ENCODE peak calls at places on chromosomes 13 and 19, in four cellular contexts. X is ovary, J is left ventricle myocardium inferior, F is stomach. M is an unnamed sample. For H3K9me3 and H3K4me1, the result is how much of the 10 kb centered on the place peaks cover.

GRCh38 chr19:9295411-9295849 is 14.2 kb downstream of the ZNF699 start:
- DNase-seq in J (no peak), F (no peak), X (no peak), M (no peak)

GRCh38 chr13:64397699-64398098 is 2832.4 kb downstream of the PCDH9 start:
- DNase-seq in F (no peak), J (no peak), X (no peak), M (no peak)

GRCh38 chr13:39540929-39541605 is 61.9 kb downstream of the LHFPL6 start:
- DNase-seq in X (no peak), F (no peak), J (no peak), M (no peak)

GRCh38 chr13:78660130-78660857 is 1.3 kb upstream of the OBI1 start:
- DNase-seq in J (no peak), F (no peak), X (no peak), M (peak)

GRCh38 chr19:45152504-45153338 is 8.1 kb downstream of the NKPD1 start:
- DNase-seq in J (peak), X (peak), F (peak), M (peak)

GRCh38 chr13:28872427-28873176 is 52.5 kb downstream of the MTUS2 start:
- DNase-seq in F (no peak), X (no peak), J (no peak), M (no peak)

GRCh38 chr19:14081797-14082674 is 3.5 kb downstream of the C19orf67 start:
- DNase-seq in X (no peak), J (peak), F (peak), M (peak)

GRCh38 chr13:38394777-38395504 is 45.3 kb downstream of the UFM1 start:
- DNase-seq in F (no peak), J (no peak), X (no peak), M (no peak)

GRCh38 chr19:48717059-48717395 is 2.5 kb downstream of the MAMSTR start:
- DNase-seq in J (no peak), F (no peak), X (no peak), M (peak)

GRCh38 chr13:42041684-42042035 is 6.8 kb upstream of the DGKH start:
- DNase-seq in X (peak), J (peak), F (peak), M (peak)
- TF ChIP-seq CTCF in X (peak), J (peak), F (no peak), M (peak)

DNA sequence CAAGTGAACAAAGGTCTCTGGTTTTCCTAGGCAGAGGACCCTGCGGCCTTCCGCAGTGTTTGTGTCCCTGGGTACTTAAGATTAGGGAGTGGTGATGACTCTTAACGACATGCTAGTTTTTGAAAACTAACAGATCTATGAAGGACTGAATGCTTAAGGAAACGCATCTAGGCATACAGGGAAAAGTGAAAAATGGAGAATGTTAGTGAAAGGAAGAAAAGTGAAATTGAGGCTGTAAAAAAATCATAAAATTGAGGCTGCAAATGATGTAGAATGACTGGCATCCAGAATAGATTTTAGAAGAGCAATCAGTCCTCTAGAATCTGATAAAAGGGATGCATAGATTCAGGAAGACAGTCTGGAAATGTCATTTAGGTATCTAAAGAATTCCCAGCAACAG is 3.5 kb downstream of the ZNF260 start:
- DNase-seq in F (no peak), X (no peak), J (no peak), M (no peak)
- H3K9me3 ChIP-seq in F (half or more), X (under half), J (half or more), M (half or more)

DNA sequence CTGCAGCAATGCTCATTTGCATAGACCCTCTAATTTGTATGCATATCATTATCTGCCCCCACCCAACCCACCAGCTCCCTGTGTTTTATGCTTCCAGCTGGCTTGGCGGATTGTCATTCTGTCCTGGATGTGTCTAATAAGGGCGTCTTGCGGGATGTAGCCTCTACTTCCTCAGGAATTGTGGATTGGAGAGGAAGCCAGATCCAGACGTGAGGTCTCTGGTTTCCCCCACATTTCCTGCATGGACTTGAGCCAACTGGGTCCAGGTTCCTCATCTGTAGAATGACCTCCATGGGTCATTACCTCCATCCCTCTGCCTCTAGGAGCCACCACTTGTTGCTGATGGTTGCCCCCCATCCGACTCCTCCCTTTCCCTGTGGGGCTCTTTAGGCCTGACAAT is 7.3 kb downstream of the TNFSF14 start:
- DNase-seq in X (no peak), J (no peak), F (no peak), M (no peak)
- H3K4me1 ChIP-seq in X (under half), J (under half), F (under half), M (under half)

GRCh38 chr13:33999830-34000605 is 182.1 kb downstream of the RFC3 start:
- DNase-seq in F (no peak), J (no peak), X (no peak), M (no peak)

GRCh38 chr13:34002141-34002540 is 184.2 kb downstream of the RFC3 start:
- DNase-seq in J (no peak), F (no peak), X (no peak), M (no peak)

GRCh38 chr13:34001357-34001756 is 183.4 kb downstream of the RFC3 start:
- DNase-seq in X (no peak), J (no peak), F (no peak), M (no peak)

GRCh38 chr13:34003712-34004111 is 185.8 kb downstream of the RFC3 start:
- DNase-seq in J (no peak), X (no peak), F (no peak), M (no peak)

GRCh38 chr13:34000955-34001354 is 183.0 kb downstream of the RFC3 start:
- DNase-seq in X (no peak), F (no peak), J (no peak), M (no peak)
- TF ChIP-seq CTCF in X (no peak), F (no peak), J (no peak), M (no peak)

DNA sequence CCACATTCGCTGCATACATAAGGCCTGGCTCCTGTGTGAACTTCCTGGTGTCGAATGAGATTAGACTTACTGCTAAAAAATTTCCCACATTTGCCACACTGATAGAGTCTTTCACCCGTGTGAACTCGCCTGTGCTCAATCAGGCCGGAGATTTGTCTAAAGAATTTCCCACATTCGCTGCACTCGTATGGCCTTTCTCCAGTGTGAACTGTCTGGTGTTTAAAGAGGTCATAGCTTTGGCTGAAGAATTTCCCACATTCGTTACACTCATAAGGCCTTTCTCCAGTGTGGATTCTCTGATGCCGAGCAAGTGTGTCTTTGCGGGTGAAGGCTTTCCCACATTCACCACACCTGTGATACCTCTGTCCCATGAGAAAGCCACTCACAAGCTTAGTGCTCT is 6.5 kb downstream of the ZNF671 start:
- DNase-seq in J (no peak), X (no peak), F (no peak), M (no peak)
- H3K9me3 ChIP-seq in J (half or more), X (under half), F (half or more), M (half or more)

DNA sequence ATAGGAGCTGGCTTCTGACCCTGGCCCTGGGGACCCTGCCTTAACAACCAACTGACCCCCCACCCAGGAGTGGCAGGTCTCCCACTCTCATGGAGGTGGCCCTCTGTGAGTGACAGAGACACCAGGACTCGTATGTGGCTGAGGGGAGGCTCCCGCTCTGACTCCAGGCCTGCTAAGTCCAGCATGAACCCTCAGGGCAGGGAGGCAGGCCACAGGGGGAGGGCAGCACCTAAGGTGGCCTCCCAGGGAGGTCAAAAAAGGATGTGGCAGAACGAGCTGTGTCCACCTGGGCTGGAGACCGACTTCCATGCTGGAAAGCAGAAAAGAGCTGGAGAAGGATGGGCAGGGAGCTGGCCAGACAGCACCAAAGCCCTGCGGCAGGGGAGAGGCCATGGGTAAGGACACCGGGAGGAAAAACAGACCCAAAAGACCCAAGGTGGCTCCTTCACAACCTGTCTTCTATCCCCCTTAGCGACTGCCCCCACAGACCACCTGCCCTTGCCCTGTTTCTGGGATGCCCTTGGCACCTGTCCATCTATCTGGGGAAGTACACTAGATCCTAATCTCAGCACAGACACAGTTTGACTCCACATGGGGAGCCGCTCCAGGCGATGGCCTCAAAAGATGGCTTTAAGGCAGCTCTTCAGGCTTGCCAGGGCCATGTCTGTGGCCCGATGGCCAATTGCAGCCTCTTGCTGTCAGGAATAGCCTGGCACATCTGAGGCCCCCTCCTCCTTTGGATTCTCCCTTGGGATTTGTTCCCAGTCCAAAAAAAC is 10.5 kb upstream of the SLC35E1 start:
- DNase-seq in F (no peak), J (no peak), X (no peak), M (no peak)
- H3K4me1 ChIP-seq in F (half or more), J (half or more), X (under half), M (half or more)

DNA sequence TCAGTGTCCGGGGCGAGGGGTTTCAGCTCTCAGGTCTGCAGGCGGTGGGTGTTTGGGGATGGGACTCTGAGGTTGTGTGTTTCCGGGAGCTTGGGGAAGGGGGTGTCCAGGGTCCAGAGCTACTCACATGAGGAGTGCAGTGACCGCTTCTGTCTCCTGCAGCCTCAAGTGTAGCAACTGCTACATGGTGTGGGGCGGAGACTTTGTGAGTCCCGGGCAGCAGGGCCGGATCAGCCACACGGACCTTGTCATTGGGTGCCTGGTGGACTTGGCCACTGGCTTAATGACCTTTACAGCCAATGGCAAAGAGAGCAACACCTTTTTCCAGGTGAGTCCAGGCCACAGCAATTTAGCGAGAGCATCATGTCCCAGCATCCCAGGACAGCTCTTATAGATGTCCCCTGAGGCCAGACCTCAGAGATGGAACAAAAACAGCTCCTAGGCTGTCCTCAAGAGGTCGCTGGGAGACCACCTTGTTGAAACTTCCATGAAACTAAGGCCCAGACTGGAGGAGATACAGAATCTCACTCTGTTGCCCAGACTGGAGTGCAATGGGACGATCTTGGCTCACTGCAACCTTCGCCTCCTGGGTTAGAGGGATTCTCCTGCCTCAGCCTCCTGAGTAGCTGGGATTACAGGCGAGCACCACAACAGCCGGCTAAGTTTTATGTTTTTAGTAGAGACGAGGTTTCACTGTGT is 44.9 kb downstream of the RYR1 start:
- DNase-seq in X (no peak), J (no peak), F (no peak), M (no peak)
- TF ChIP-seq CTCF in X (no peak), J (no peak), F (no peak), M (no peak)

DNA sequence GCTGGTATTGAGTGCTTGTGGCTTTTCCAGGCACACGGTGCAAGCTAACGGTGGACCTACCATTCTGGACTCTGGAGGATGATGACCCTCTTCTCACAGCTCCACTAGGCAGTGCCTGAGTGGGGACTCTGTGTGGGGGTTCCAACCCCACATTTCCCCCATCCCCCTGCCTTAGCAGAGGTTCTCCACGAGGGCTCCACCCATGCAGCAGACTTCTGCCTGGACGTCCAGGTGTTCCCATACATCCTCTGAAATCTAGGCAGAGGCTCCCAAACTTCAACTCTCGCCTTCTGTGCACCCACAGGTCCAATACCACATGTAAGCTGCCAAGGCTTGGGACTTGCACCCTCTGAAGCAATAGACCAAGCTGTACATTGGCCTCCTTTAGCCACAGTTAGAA is 25.3 kb upstream of the ZSCAN18 start:
- DNase-seq in X (no peak), J (no peak), F (no peak), M (no peak)
- H3K9me3 ChIP-seq in X (under half), J (half or more), F (half or more), M (half or more)

DNA sequence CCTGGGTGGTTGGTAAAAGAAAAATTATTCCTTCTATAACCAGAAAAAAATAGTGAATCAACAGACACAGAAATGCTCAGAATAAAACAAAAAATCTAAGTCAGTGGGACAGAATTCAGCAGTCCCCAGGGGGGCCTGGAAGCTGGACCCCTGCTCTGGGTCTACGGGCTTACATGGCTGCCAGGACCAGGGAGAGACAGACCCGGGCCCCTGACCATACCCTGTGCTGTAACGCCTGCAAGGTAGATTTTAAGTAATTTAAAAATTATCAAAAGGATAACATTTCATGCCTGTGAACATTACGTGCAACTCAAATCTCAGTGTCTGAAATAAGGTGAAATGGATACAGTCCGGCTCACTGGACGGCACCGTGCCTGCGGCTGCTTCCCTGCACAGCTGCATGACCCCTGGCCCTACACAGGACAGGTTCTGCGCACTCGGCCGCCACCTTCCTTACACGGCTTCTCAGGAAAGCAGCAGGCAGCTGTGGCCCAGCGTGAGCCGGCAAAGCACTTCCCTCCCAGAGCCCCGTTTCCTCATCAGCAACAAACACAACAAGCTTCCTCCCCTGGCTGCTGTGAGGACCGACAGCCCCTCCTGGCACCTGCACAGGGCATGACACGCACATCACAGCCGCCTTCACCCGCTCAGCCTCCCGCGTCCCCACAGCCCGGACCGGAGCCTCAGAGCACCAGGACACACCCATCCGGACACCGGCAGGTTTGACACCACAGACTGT is 22.2 kb downstream of the RASA3 start:
- DNase-seq in X (peak), F (peak), J (no peak), M (no peak)
- H3K4me1 ChIP-seq in X (under half), F (half or more), J (under half), M (under half)

M was measured in mucosa of descending colon.